ENCODE peak calls at places on chromosomes 3 and 15, in five cellular contexts. One of them, this sample, is unnamed.
A peak's percentile ranks its signal among the peaks of the same experiment; 100 is the strongest.

GRCh38 chr3:16319307-16319706 is 54.3 kb downstream of the OXNAD1 start:
- DNase-seq in tibial artery: no peak
- DNase-seq in T1000: no peak
- DNase-seq in GM10248: peak; percentile 38
- DNase-seq in RWPE1: no peak
- DNase-seq in this sample: no peak

GRCh38 chr15:70708839-70709238 is 54.5 kb downstream of the UACA start:
- DNase-seq in tibial artery: no peak
- DNase-seq in T1000: no peak
- DNase-seq in RWPE1: no peak
- DNase-seq in GM10248: no peak
- DNase-seq in this sample: no peak

GRCh38 chr3:12744326-12744725 is 14.7 kb downstream of the TMEM40 start:
- DNase-seq in tibial artery: no peak
- DNase-seq in GM10248: no peak
- DNase-seq in T1000: no peak
- DNase-seq in RWPE1: no peak
- DNase-seq in this sample: no peak

GRCh38 chr3:60932170-60932569 is 319.1 kb downstream of the FHIT start:
- DNase-seq in tibial artery: no peak
- DNase-seq in GM10248: no peak
- DNase-seq in T1000: no peak
- DNase-seq in RWPE1: no peak
- DNase-seq in this sample: no peak

GRCh38 chr15:75167588-75168076 is 34.0 kb upstream of the C15orf39 start:
- DNase-seq in T1000: peak; percentile 51
- DNase-seq in RWPE1: no peak
- DNase-seq in GM10248: no peak
- DNase-seq in tibial artery: no peak
- DNase-seq in this sample: no peak

GRCh38 chr15:100694381-100695012 is 92.1 kb downstream of the ASB7 start:
- DNase-seq in T1000: no peak
- DNase-seq in RWPE1: no peak
- DNase-seq in tibial artery: peak; percentile 49
- DNase-seq in GM10248: no peak
- DNase-seq in this sample: no peak

GRCh38 chr3:48345946-48346572 is 12.6 kb upstream of the SPINK8 start:
- DNase-seq in T1000: no peak
- DNase-seq in RWPE1: no peak
- DNase-seq in tibial artery: no peak
- DNase-seq in GM10248: no peak
- DNase-seq in this sample: no peak

GRCh38 chr15:77905301-77905920 is 172.1 kb downstream of the TBC1D2B start:
- DNase-seq in T1000: no peak
- DNase-seq in tibial artery: no peak
- DNase-seq in RWPE1: no peak
- DNase-seq in GM10248: no peak
- DNase-seq in this sample: no peak

GRCh38 chr3:197798863-197799262 is 7.8 kb downstream of the LRCH3 start:
- DNase-seq in RWPE1: no peak
- DNase-seq in GM10248: peak; percentile 39
- DNase-seq in T1000: no peak
- DNase-seq in tibial artery: no peak
- DNase-seq in this sample: no peak

GRCh38 chr3:194522579-194523046 is 35.8 kb upstream of the ATP13A3 start:
- DNase-seq in RWPE1: no peak
- DNase-seq in GM10248: no peak
- DNase-seq in T1000: no peak
- DNase-seq in tibial artery: no peak
- DNase-seq in this sample: no peak

GRCh38 chr15:83733206-83733605 is 79.3 kb downstream of the ADAMTSL3 start:
- DNase-seq in GM10248: no peak
- DNase-seq in T1000: no peak
- DNase-seq in RWPE1: peak; percentile 97
- DNase-seq in tibial artery: no peak
- DNase-seq in this sample: no peak

GRCh38 chr15:68187559-68187958 is 17.6 kb downstream of the CALML4 start:
- DNase-seq in RWPE1: peak; percentile 49
- DNase-seq in tibial artery: no peak
- DNase-seq in GM10248: no peak
- DNase-seq in T1000: no peak
- DNase-seq in this sample: no peak

GRCh38 chr3:172716476-172716875 is 5.6 kb upstream of the NCEH1 start:
- DNase-seq in GM10248: no peak
- DNase-seq in RWPE1: no peak
- DNase-seq in tibial artery: no peak
- DNase-seq in T1000: no peak
- DNase-seq in this sample: no peak

GRCh38 chr3:123584284-123584987 is 417 bp downstream of the HACD2 start:
- DNase-seq in RWPE1: no peak
- DNase-seq in GM10248: peak; percentile 47
- DNase-seq in tibial artery: peak; percentile 78
- DNase-seq in T1000: no peak
- DNase-seq in this sample: peak; percentile 61

GRCh38 chr3:14318638-14319037 is 83.8 kb upstream of the SLC6A6 start:
- DNase-seq in GM10248: no peak
- DNase-seq in tibial artery: no peak
- DNase-seq in RWPE1: no peak
- DNase-seq in T1000: no peak
- DNase-seq in this sample: no peak

GRCh38 chr3:194970066-194970465 is 284.4 kb downstream of the FAM43A start:
- DNase-seq in T1000: no peak
- DNase-seq in GM10248: no peak
- DNase-seq in tibial artery: no peak
- DNase-seq in RWPE1: no peak
- DNase-seq in this sample: no peak

GRCh38 chr3:145094355-145094941 is 1066.5 kb downstream of the PLOD2 start:
- DNase-seq in T1000: no peak
- DNase-seq in GM10248: peak; percentile 17
- DNase-seq in RWPE1: peak; percentile 7
- DNase-seq in tibial artery: no peak
- DNase-seq in this sample: no peak

GRCh38 chr3:129686941-129687340 is 80.5 kb upstream of the PLXND1 start:
- DNase-seq in tibial artery: no peak
- DNase-seq in GM10248: no peak
- DNase-seq in T1000: no peak
- DNase-seq in RWPE1: no peak
- DNase-seq in this sample: no peak

GRCh38 chr15:79406191-79406590 is 25.9 kb upstream of the MINAR1 start:
- DNase-seq in RWPE1: no peak
- DNase-seq in tibial artery: no peak
- DNase-seq in GM10248: no peak
- DNase-seq in T1000: no peak
- DNase-seq in this sample: no peak

GRCh38 chr3:139104062-139104461 is 59.4 kb upstream of the PRR23C start:
- DNase-seq in T1000: no peak
- DNase-seq in tibial artery: no peak
- DNase-seq in RWPE1: no peak
- DNase-seq in GM10248: no peak
- DNase-seq in this sample: no peak

GRCh38 chr3:128293930-128294329 is 140.6 kb downstream of the EEFSEC start:
- DNase-seq in RWPE1: no peak
- DNase-seq in tibial artery: no peak
- DNase-seq in T1000: no peak
- DNase-seq in GM10248: no peak
- DNase-seq in this sample: no peak

GRCh38 chr3:43043793-43044192 is 62.1 kb downstream of the POMGNT2 start:
- DNase-seq in tibial artery: no peak
- DNase-seq in T1000: no peak
- DNase-seq in GM10248: no peak
- DNase-seq in RWPE1: no peak
- DNase-seq in this sample: no peak

GRCh38 chr3:113514265-113514769 is 639 bp downstream of the SPICE1 start:
- DNase-seq in GM10248: no peak
- DNase-seq in RWPE1: no peak
- DNase-seq in tibial artery: no peak
- DNase-seq in T1000: no peak
- DNase-seq in this sample: no peak

GRCh38 chr3:50550079-50550736 is 17.3 kb downstream of the C3orf18 start:
- DNase-seq in GM10248: peak; percentile 79
- DNase-seq in T1000: peak; percentile 31
- DNase-seq in tibial artery: no peak
- DNase-seq in RWPE1: peak; percentile 30
- DNase-seq in this sample: no peak

GRCh38 chr3:172283848-172284357 is 164.4 kb downstream of the GHSR start:
- DNase-seq in RWPE1: no peak
- DNase-seq in T1000: no peak
- DNase-seq in GM10248: no peak
- DNase-seq in tibial artery: no peak
- DNase-seq in this sample: no peak

GRCh38 chr15:63251701-63252100 is 25.7 kb upstream of the APH1B start:
- DNase-seq in RWPE1: no peak
- DNase-seq in tibial artery: no peak
- DNase-seq in GM10248: no peak
- DNase-seq in T1000: no peak
- DNase-seq in this sample: no peak

GRCh38 chr15:60993008-60993407 is 236.1 kb downstream of the RORA start:
- DNase-seq in tibial artery: no peak
- DNase-seq in RWPE1: no peak
- DNase-seq in T1000: peak; percentile 12
- DNase-seq in GM10248: no peak
- DNase-seq in this sample: no peak

GRCh38 chr3:17069754-17070153 is 185.0 kb downstream of the PLCL2 start:
- DNase-seq in GM10248: no peak
- DNase-seq in tibial artery: no peak
- DNase-seq in RWPE1: no peak
- DNase-seq in T1000: no peak
- DNase-seq in this sample: no peak

GRCh38 chr3:852033-852432 is 240.8 kb upstream of the CNTN6 start:
- DNase-seq in RWPE1: no peak
- DNase-seq in GM10248: peak; percentile 5
- DNase-seq in T1000: no peak
- DNase-seq in tibial artery: no peak
- DNase-seq in this sample: no peak

GRCh38 chr15:86398986-86399677 is 319.5 kb downstream of the AGBL1 start:
- DNase-seq in T1000: no peak
- DNase-seq in RWPE1: no peak
- DNase-seq in tibial artery: peak; percentile 64
- DNase-seq in GM10248: no peak
- DNase-seq in this sample: no peak

GRCh38 chr3:196115678-196116083 is 33.8 kb upstream of the TFRC start:
- DNase-seq in T1000: no peak
- DNase-seq in tibial artery: no peak
- DNase-seq in RWPE1: no peak
- DNase-seq in GM10248: peak; percentile 72
- DNase-seq in this sample: no peak

GRCh38 chr3:194249323-194250103 is 101.6 kb downstream of the CPN2 start:
- DNase-seq in RWPE1: no peak
- DNase-seq in GM10248: no peak
- DNase-seq in tibial artery: no peak
- DNase-seq in T1000: no peak
- DNase-seq in this sample: peak; percentile 43

GRCh38 chr3:115999001-115999400 is 375.7 kb downstream of the GAP43 start:
- DNase-seq in tibial artery: no peak
- DNase-seq in GM10248: no peak
- DNase-seq in RWPE1: no peak
- DNase-seq in T1000: no peak
- DNase-seq in this sample: no peak

GRCh38 chr3:57019057-57019456 is 41.4 kb upstream of the SPATA12 start:
- DNase-seq in GM10248: peak; percentile 65
- DNase-seq in RWPE1: no peak
- DNase-seq in tibial artery: no peak
- DNase-seq in T1000: no peak
- DNase-seq in this sample: no peak

GRCh38 chr3:152405915-152406802 is 137.4 kb downstream of the MBNL1 start:
- DNase-seq in RWPE1: peak; percentile 67
- DNase-seq in T1000: no peak
- DNase-seq in tibial artery: no peak
- DNase-seq in GM10248: no peak
- DNase-seq in this sample: no peak

GRCh38 chr3:13512451-13512850 is 32.3 kb downstream of the HDAC11 start:
- DNase-seq in RWPE1: no peak
- DNase-seq in T1000: no peak
- DNase-seq in tibial artery: peak; percentile 52
- DNase-seq in GM10248: no peak
- DNase-seq in this sample: no peak

GRCh38 chr3:185519021-185519420 is 20.2 kb upstream of the TMEM41A start:
- DNase-seq in RWPE1: no peak
- DNase-seq in GM10248: no peak
- DNase-seq in T1000: no peak
- DNase-seq in tibial artery: no peak
- DNase-seq in this sample: no peak

This sample was measured in ureter.